ENCODE peak calls at places on chromosomes 3 and 15, in eight cellular contexts. W is Peyer's patch, U is testis, C is cardiac muscle cell, X is body of pancreas, G is upper lobe of right lung, M is A549, F is psoas muscle. R is an unnamed sample.

GRCh38 chr3:15331072-15331605 is 1.2 kb downstream of the SH3BP5 start:
- DNase-seq in C (no peak), W (no peak), F (no peak), G (no peak), U (no peak), X (no peak), M (no peak), R (no peak)

GRCh38 chr15:35843453-35843852 is 297.5 kb upstream of the DPH6 start:
- DNase-seq in F (no peak), M (no peak), C (no peak), X (no peak), U (no peak), G (no peak), W (no peak), R (no peak)

GRCh38 chr3:37183375-37183831 is 9.0 kb upstream of the LRRFIP2 start:
- DNase-seq in X (no peak), G (no peak), U (no peak), F (no peak), M (no peak), W (no peak), C (peak), R (no peak)

GRCh38 chr15:65377105-65377975 is 462 bp downstream of the IGDCC3 start:
- DNase-seq in M (peak), C (peak), U (no peak), G (peak), W (no peak), X (peak), F (no peak), R (no peak)

GRCh38 chr3:12454076-12454807 is 30.0 kb upstream of the TSEN2 start:
- DNase-seq in C (peak), G (no peak), X (no peak), M (no peak), F (no peak), W (no peak), U (no peak), R (no peak)

GRCh38 chr15:39153718-39154117 is 427.2 kb upstream of the THBS1 start:
- DNase-seq in F (no peak), X (no peak), C (no peak), G (no peak), M (no peak), U (no peak), W (no peak), R (no peak)

GRCh38 chr3:155076888-155077287 is 3.2 kb upstream of the MME start:
- DNase-seq in F (no peak), G (no peak), W (no peak), U (no peak), X (no peak), C (no peak), M (no peak), R (no peak)

GRCh38 chr3:181278468-181279238 is 289.1 kb upstream of the DNAJC19 start:
- DNase-seq in U (no peak), M (no peak), F (no peak), G (no peak), C (peak), X (no peak), W (no peak), R (no peak)

GRCh38 chr3:48784426-48785120 is 63.1 kb downstream of the PRKAR2A start:
- DNase-seq in C (peak), X (no peak), U (no peak), F (no peak), G (no peak), M (no peak), W (no peak), R (no peak)

GRCh38 chr15:66702035-66702769 is at the start of gene SMAD6:
- DNase-seq in U (peak), X (peak), M (peak), W (peak), F (peak), G (peak), C (peak), R (peak)

GRCh38 chr15:38646716-38647115 is 82.1 kb upstream of the RASGRP1 start:
- DNase-seq in F (no peak), G (no peak), U (no peak), M (no peak), W (no peak), X (no peak), C (no peak), R (no peak)

GRCh38 chr3:37075955-37076354 is 82.6 kb downstream of the MLH1 start:
- DNase-seq in F (no peak), X (no peak), W (no peak), G (no peak), M (no peak), C (no peak), U (no peak), R (no peak)

GRCh38 chr3:19074257-19074938 is 73.9 kb upstream of the KCNH8 start:
- DNase-seq in W (no peak), F (peak), G (no peak), U (no peak), X (no peak), C (no peak), M (no peak), R (no peak)

GRCh38 chr3:37652405-37652804 is 209.3 kb upstream of the CTDSPL start:
- DNase-seq in C (no peak), W (no peak), M (no peak), U (no peak), G (no peak), X (no peak), F (no peak), R (peak)

GRCh38 chr3:87503901-87504498 is 227.6 kb upstream of the POU1F1 start:
- DNase-seq in X (peak), C (peak), U (peak), G (no peak), F (no peak), W (no peak), M (peak), R (no peak)

GRCh38 chr3:158103131-158103955 is 2.9 kb downstream of the SHOX2 start:
- DNase-seq in U (peak), M (no peak), W (no peak), X (peak), G (peak), F (peak), C (no peak), R (no peak)

GRCh38 chr3:173681188-173681587 is 283.6 kb downstream of the NLGN1 start:
- DNase-seq in U (no peak), F (no peak), G (no peak), X (no peak), C (no peak), W (no peak), M (no peak), R (no peak)

GRCh38 chr3:122233109-122233952 is 49.9 kb downstream of the CASR start:
- DNase-seq in W (peak), G (no peak), F (no peak), M (no peak), U (peak), C (no peak), X (no peak), R (no peak)

GRCh38 chr3:72960812-72961518 is 35.6 kb upstream of the PPP4R2 start:
- DNase-seq in W (no peak), G (no peak), U (peak), M (no peak), F (peak), C (peak), X (peak), R (no peak)

GRCh38 chr3:52843116-52843865 is 8.5 kb upstream of the MUSTN1 start:
- DNase-seq in G (peak), X (no peak), C (no peak), W (no peak), F (peak), M (no peak), U (no peak), R (no peak)

GRCh38 chr15:74369756-74370155 is 2.3 kb upstream of the CYP11A1 start:
- DNase-seq in X (no peak), U (no peak), G (no peak), F (no peak), W (no peak), C (no peak), M (no peak), R (no peak)

GRCh38 chr15:51366911-51367310 is 25.5 kb downstream of the GLDN start:
- DNase-seq in F (no peak), W (no peak), C (peak), U (peak), G (no peak), X (peak), M (no peak), R (no peak)

GRCh38 chr3:196519738-196520122 is 4.6 kb upstream of the SMCO1 start:
- DNase-seq in W (no peak), X (no peak), M (no peak), F (no peak), U (no peak), G (no peak), C (no peak), R (no peak)

GRCh38 chr3:195542261-195542660 is 864 bp downstream of the PPP1R2 start:
- DNase-seq in C (peak), U (no peak), F (no peak), G (no peak), M (no peak), X (no peak), W (no peak), R (peak)

GRCh38 chr15:88509964-88510363 is 36.5 kb downstream of the DET1 start:
- DNase-seq in U (no peak), F (no peak), C (no peak), X (no peak), G (no peak), M (no peak), W (no peak), R (no peak)

GRCh38 chr15:89904519-89904918 is 8.2 kb downstream of the ARPIN start:
- DNase-seq in W (no peak), C (no peak), X (no peak), G (peak), F (no peak), U (no peak), M (no peak), R (no peak)

GRCh38 chr3:178419078-178419477 is 117.2 kb upstream of the KCNMB2 start:
- DNase-seq in X (no peak), U (no peak), F (no peak), M (no peak), C (peak), W (no peak), G (no peak), R (no peak)

DNA sequence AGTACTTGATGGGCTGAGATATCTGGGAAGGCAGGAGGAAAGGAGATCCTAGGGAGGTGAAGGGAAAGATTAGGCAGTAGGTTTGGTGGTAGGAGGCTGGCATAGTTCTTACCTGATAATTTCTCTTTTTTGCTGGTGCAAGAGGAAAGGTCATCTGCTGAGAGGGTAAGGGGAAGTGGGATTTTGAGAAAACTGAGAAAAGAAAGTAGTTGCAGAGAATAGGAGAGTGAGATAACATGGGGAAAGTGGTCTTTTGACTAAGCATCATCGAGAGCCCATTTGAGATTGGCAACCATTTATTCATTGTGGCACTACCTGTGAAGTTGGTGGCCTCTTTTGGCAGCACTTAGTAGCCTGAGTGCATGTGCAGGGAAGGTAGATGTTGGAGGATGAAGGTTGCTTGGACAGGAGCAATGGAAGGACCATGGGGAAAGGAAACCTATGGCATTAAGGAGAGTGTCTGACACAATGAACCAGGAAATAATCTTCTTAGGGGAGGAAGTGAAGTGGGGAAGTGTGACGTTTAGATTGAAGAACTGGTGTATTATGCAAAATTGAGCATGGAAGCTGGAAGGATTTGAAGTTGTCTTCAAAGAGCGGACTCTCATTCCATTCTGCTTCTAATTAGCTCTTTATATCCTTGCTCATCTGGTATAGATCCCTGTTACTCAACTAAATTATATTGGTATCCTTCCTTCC is 21.9 kb upstream of the USP13 start:
- DNase-seq in X (no peak), M (no peak), W (no peak), U (no peak), G (no peak), C (no peak), F (no peak), R (no peak)
- H3K27ac ChIP-seq in X (no peak), M (no peak), W (no peak), U (no peak), G (no peak), C (no peak), F (no peak), R (no peak)

GRCh38 chr3:100087203-100087602 is 27.1 kb downstream of the FILIP1L start:
- DNase-seq in G (no peak), X (no peak), W (no peak), M (no peak), U (no peak), F (no peak), C (peak), R (no peak)
- H3K27ac ChIP-seq in G (no peak), X (no peak), W (no peak), M (no peak), U (no peak), F (peak), C (no peak), R (peak)

GRCh38 chr3:42130329-42131070 is 39.3 kb downstream of the TRAK1 start:
- DNase-seq in G (no peak), X (peak), M (peak), U (no peak), F (no peak), C (no peak), W (no peak), R (no peak)
- H3K27ac ChIP-seq in G (no peak), X (peak), M (peak), U (no peak), F (no peak), C (no peak), W (no peak), R (no peak)

DNA sequence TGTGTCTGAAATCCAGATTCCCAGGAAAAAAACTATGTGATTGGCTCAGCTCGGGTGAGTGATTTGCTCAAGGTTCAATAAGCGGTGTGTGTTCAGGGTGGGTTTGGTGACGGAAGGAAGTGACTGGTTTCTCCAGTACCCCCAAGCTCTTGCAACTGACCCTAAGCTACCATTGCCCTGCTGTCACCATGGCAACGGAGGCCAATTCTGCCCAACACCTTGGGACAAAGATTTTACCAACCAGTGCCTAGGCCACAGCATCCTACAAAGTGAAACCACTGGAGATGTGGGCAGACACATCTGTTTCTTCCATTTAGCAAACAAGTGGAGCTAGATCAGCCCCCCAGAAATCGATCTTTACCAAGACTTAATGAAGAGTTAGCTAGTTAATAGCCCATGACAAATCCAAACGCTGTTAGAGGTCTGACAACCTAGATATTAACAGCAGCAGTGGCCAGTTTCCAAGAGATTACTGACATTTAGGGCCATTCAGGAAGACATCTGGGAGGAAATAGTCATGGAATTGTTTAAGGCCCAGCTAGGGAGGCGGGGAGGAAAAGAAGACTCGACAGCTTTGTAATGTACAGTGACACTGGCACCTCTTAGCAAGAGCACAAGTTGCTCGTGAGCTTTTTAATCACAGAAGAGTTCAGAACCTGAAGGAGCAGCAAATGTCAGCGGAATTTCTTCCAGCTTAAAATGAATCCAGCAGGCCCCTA is 195.9 kb downstream of the SLCO3A1 start:
- DNase-seq in F (no peak), X (no peak), U (no peak), C (peak), W (no peak), M (no peak), G (no peak), R (no peak)
- H3K27ac ChIP-seq in F (no peak), X (no peak), U (no peak), C (peak), W (no peak), M (no peak), G (peak), R (no peak)

DNA sequence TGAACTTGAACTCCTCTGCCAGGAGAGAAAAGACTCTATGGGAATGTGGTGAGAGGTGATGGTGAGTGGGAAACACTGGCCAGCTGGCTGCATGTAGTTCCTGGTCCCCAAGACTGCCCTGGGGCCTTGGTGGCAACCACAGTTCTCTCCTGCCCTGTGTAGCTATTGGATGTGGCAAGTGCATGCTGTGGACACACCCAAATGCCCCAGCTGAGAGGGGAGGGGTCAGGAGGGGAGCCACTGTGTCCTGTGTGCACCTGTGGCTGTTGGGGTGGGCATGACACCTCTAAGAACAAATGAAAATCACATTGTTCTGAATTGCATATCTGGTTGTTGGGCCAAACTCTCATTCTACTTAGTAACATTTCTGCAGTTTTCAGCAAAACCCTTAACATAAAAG is 409.6 kb downstream of the NSUN3 start:
- DNase-seq in F (no peak), M (no peak), U (no peak), G (no peak), X (no peak), W (no peak), C (no peak), R (no peak)
- H3K27ac ChIP-seq in F (no peak), M (no peak), U (no peak), G (no peak), X (no peak), W (no peak), C (no peak), R (no peak)

DNA sequence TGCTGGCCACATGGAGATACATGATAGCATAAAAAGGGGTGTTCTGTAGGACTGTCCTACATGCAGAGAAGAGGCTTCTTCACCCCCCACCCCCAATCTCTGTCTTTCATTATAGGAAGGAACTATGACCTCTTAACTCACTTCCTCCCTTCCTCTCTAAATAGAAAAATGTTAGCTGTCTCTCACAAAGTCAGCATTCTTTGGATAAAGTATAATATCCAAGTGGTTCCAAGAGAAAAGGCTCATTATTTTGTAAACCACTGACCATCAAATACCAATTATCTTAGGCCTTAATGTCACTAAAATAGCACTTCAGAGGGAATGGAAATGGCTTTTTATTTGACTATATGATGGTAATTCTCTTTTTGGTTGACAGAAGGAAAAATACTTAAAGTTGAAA is 95.3 kb upstream of the SLC2A2 start:
- DNase-seq in C (no peak), U (no peak), X (no peak), G (no peak), M (no peak), W (no peak), F (no peak), R (no peak)
- H3K27ac ChIP-seq in C (no peak), U (no peak), X (no peak), G (no peak), M (no peak), W (no peak), F (no peak), R (no peak)

GRCh38 chr3:46585799-46586693 is 19.9 kb upstream of the LRRC2 start:
- DNase-seq in G (no peak), F (no peak), C (no peak), X (peak), W (no peak), U (no peak), M (no peak), R (no peak)

GRCh38 chr3:46584598-46585467 is 18.7 kb upstream of the LRRC2 start:
- DNase-seq in C (no peak), W (no peak), X (no peak), G (no peak), U (no peak), F (no peak), M (no peak), R (no peak)

GRCh38 chr3:46586738-46587246 is 20.7 kb upstream of the LRRC2 start:
- DNase-seq in X (no peak), W (no peak), U (no peak), G (no peak), M (no peak), F (no peak), C (no peak), R (no peak)
- H3K27ac ChIP-seq in X (peak), W (no peak), U (no peak), G (no peak), M (peak), F (no peak), C (no peak), R (no peak)